ENCODE peak calls at places on chromosomes 6 and 20, in seven cellular contexts. G is GM23248, O is DND-41, P is GM23338, H is MM.1S, C is mammary epithelial cell, B is neural progenitor cell. N is an unnamed sample.

GRCh38 chr6:25342784-25343183 is 63.6 kb downstream of the CARMIL1 start:
- DNase-seq in P (no peak), B (no peak), H (no peak), O (no peak), G (peak), C (peak), N (no peak)

GRCh38 chr20:44170796-44171410 is 16.1 kb downstream of the JPH2 start:
- DNase-seq in O (no peak), H (no peak), B (no peak), C (no peak), G (peak), P (no peak), N (no peak)

GRCh38 chr20:37649017-37649416 is 44.8 kb upstream of the CTNNBL1 start:
- DNase-seq in P (no peak), O (no peak), B (no peak), C (no peak), H (no peak), G (peak), N (no peak)

GRCh38 chr20:11140359-11140758 is 466.6 kb upstream of the JAG1 start:
- DNase-seq in O (no peak), H (no peak), C (peak), G (peak), P (no peak), B (no peak), N (peak)

GRCh38 chr6:14381225-14381887 is 263.8 kb downstream of the CD83 start:
- DNase-seq in O (no peak), C (no peak), H (no peak), P (peak), G (no peak), B (peak), N (no peak)

GRCh38 chr6:33630014-33630413 is 8.9 kb downstream of the ITPR3 start:
- DNase-seq in H (no peak), O (no peak), G (no peak), P (no peak), C (no peak), B (no peak), N (peak)

GRCh38 chr6:13248053-13248452 is 80.3 kb downstream of the TBC1D7 start:
- DNase-seq in P (peak), B (peak), G (no peak), H (no peak), C (peak), O (no peak), N (peak)

GRCh38 chr20:2751347-2751867 is 49.0 kb downstream of the CPXM1 start:
- DNase-seq in O (no peak), C (no peak), P (no peak), B (no peak), H (no peak), G (no peak), N (no peak)

GRCh38 chr20:38450412-38450975 is 15.4 kb upstream of the SNHG17 start:
- DNase-seq in P (no peak), C (no peak), G (peak), H (no peak), B (no peak), O (no peak), N (peak)

GRCh38 chr6:95596021-95596420 is 18.7 kb downstream of the MANEA start:
- DNase-seq in G (no peak), C (peak), P (no peak), O (no peak), H (no peak), B (no peak), N (no peak)

GRCh38 chr6:158205220-158205944 is 37.2 kb downstream of the GTF2H5 start:
- DNase-seq in B (peak), O (no peak), C (no peak), P (peak), H (peak), G (peak), N (no peak)

DNA sequence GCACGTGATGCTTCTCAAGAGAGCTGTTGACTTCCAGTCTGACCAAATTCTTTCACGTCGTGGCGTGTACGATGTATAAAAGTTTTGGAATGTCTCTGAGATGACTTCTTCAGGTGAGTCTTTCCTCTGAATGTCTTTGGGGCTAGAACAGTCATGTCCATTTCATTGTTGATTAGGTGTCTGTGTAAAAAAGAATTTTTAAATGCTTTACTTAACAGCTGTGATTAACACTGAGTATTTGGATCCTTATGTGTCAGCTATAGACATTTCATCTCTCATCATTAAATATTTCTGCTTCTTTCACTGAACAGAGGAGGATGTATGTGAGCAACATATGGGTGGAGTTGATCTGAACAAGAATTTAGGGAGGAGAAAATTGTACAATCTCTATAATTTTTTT is 29.3 kb upstream of the KIF13A start:
- DNase-seq in H (no peak), B (no peak), O (no peak), P (no peak), C (peak), G (no peak), N (peak)
- H2AFZ ChIP-seq in H (no peak), B (peak), O (no peak), P (peak), C (peak), G (no peak), N (no peak)

GRCh38 chr6:107509506-107509905 is 19.6 kb downstream of the SOBP start:
- DNase-seq in P (peak), B (no peak), H (no peak), G (no peak), O (no peak), C (no peak), N (peak)
- H2AFZ ChIP-seq in P (no peak), B (no peak), H (no peak), G (no peak), O (no peak), C (no peak), N (no peak)

GRCh38 chr6:68069921-68070709 is 565.0 kb upstream of the ADGRB3 start:
- DNase-seq in O (no peak), P (peak), B (no peak), C (no peak), G (no peak), H (no peak), N (no peak)
- H2AFZ ChIP-seq in O (no peak), P (no peak), B (no peak), C (no peak), G (no peak), H (no peak), N (no peak)

DNA sequence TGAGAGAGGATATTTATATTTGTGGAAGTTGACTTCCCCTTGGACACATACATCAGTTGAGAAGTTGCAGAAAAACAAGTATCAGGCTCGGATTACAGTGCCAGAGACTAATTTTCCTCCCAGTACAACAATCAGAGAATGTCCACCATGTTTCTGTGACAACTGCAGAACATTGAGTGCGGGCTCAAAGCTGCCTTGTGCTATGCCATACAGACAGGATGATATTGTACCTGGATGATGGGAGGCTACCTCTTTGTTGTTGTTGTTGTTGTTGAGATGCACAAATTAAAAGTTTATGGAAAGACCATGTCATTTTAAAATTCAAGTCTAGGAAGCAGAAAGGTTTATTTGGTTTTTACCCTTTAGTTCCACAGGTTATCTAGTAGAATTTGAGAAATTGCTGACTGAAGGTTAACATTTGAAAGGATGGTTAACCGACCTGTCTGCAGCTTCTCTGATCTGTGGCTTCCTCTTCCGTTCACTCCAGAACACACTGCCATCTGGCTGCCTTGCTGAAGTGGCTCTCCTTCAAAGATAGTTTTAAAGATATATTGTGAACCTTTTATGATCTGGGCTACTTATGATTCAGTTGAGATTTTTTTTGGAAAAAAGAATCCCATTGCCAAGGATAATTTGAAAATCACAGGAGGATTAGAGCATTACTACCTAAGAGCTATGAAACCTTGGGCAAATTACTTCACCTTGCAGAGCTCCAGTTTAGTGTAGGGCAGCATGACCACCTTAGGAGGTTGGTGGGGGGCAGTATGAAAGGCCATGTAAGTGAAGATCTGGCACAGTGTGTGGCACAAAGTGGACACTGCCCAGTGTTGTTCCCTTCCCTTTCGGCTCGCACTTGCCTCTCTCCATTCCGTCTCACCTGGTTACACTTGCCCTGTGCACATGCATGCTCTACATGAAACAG is 15.9 kb downstream of the TMEM200A start:
- DNase-seq in H (peak), G (no peak), P (no peak), B (no peak), O (peak), C (no peak), N (no peak)
- H2AFZ ChIP-seq in H (no peak), G (no peak), P (no peak), B (no peak), O (peak), C (no peak), N (no peak)

GRCh38 chr6:44266347-44266746 is 996 bp upstream of the NFKBIE start:
- DNase-seq in B (no peak), H (no peak), G (no peak), P (no peak), O (no peak), C (no peak), N (peak)

GRCh38 chr6:44269168-44269920 is 906 bp upstream of the TMEM151B start:
- DNase-seq in H (no peak), G (no peak), B (no peak), O (no peak), C (peak), P (no peak), N (peak)

GRCh38 chr6:44269921-44270525 is at the start of gene TMEM151B:
- DNase-seq in C (no peak), G (no peak), O (no peak), H (no peak), P (peak), B (peak), N (peak)

GRCh38 chr6:44267252-44267651 is 1.9 kb upstream of the NFKBIE start:
- DNase-seq in G (peak), P (no peak), B (no peak), C (no peak), O (no peak), H (no peak), N (peak)

GRCh38 chr6:44268095-44268628 is 2.1 kb upstream of the TMEM151B start:
- DNase-seq in B (peak), O (peak), G (peak), C (peak), H (peak), P (peak), N (peak)
- H2AFZ ChIP-seq in B (peak), O (no peak), G (no peak), C (no peak), H (no peak), P (peak), N (no peak)

GRCh38 chr6:161439093-161439492 is 165.2 kb upstream of the AGPAT4 start:
- DNase-seq in C (peak), P (no peak), B (no peak), H (no peak), O (no peak), G (peak), N (peak)

GRCh38 chr6:161437851-161438250 is 164.0 kb upstream of the AGPAT4 start:
- DNase-seq in O (no peak), P (no peak), H (no peak), G (peak), C (no peak), B (no peak), N (no peak)

GRCh38 chr6:161440299-161440698 is 166.4 kb upstream of the AGPAT4 start:
- DNase-seq in B (no peak), P (no peak), H (no peak), C (no peak), G (no peak), O (no peak), N (peak)

GRCh38 chr6:161436106-161436876 is 162.4 kb upstream of the AGPAT4 start:
- DNase-seq in G (no peak), P (no peak), O (no peak), C (peak), B (no peak), H (no peak), N (no peak)

DNA sequence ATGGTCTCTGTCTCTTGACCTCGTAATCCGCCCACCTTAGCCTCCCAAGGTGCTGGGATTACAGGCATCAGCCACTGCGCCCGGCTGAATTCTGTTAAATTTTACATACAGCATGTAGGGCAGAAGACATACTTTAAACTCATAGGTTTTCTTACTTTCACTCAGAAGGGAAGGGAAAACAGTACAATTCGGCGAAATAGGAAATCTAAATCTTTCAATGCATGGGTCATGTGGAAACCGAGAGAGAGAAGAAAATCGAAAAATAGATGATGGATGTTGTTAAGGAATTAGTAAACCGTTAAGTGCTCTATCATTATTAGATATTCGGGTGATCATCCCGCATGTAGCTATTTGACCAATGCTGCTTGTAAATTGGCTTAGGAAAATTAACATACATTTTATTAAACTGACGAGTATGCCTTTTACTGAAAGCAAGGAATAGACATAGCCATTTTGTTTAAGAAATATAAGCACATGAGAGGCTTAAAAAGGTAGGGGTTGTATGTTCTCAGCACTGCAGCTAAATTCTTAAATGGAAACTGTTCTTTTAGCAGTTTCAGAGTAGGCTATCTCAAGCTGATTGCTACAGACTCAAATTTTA is 164.7 kb upstream of the AGPAT4 start:
- DNase-seq in G (no peak), H (no peak), C (no peak), B (no peak), O (no peak), P (no peak), N (no peak)
- H2AFZ ChIP-seq in G (peak), H (no peak), C (peak), B (no peak), O (no peak), P (peak), N (no peak)

DNA sequence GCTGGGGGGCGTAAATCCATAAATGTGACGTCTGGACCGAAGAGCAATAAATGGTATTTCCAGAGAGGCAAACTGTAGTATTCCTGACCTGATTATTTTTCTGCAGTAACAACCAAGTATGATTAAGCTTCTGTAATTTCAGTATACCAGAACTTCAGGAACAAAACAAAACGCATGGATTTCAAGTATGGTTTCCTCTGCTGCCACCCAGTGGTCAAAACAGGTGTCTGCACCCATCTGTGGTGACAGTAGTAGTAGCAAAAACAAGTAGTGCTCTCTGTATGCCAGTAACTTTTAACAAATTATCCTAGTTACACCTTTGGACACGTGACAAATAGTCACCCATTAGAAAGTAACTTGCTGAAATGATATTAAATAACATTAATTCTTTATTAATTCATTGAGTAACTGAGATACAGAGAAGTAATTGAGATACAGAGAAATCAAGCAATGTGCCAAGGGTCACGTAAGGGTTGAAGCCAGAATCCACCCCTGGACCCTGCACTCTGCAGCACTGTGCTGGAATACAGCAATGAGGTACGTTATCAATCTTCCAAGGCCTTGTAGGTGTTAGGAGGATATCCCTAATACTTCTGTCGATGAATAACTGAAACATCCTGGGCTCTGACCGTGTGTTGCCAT is 7.9 kb downstream of the CALHM4 start:
- DNase-seq in O (peak), H (peak), B (peak), C (peak), P (peak), G (peak), N (peak)
- H2AFZ ChIP-seq in O (peak), H (no peak), B (peak), C (no peak), P (peak), G (peak), N (peak)

GRCh38 chr20:21006611-21007010 is 99.5 kb downstream of the LINC00237 start:
- DNase-seq in B (no peak), P (no peak), H (no peak), G (no peak), O (no peak), C (peak), N (no peak)
- H2AFZ ChIP-seq in B (no peak), P (no peak), H (no peak), G (no peak), O (no peak), C (no peak), N (no peak)

N was measured in osteoblast.